ENCODE peak calls at places on chromosomes 12 and 14, in seven cellular contexts. J is B cell, H is A549, O is neural crest cell, R is WTC11, X is mesothelial cell of epicardium, S is MCF 10A. K is an unnamed sample.

GRCh38 chr12:131105736-131106356 is 152.1 kb downstream of the ADGRD1 start:
- DNase-seq in J (peak), H (no peak), O (no peak), R (peak), X (peak), S (no peak), K (no peak)

GRCh38 chr12:111211910-111212757 is 156.8 kb downstream of the PHETA1 start:
- DNase-seq in J (no peak), H (no peak), O (peak), R (peak), X (no peak), S (peak), K (peak)

GRCh38 chr12:57832966-57833365 is 13.6 kb downstream of the CTDSP2 start:
- DNase-seq in J (no peak), H (no peak), O (no peak), R (no peak), X (no peak), S (no peak), K (no peak)

GRCh38 chr12:104846056-104846762 is 111.9 kb downstream of the SLC41A2 start:
- DNase-seq in J (no peak), H (no peak), O (no peak), R (no peak), X (no peak), S (no peak), K (no peak)

GRCh38 chr12:6292606-6293005 is 17.9 kb upstream of the PLEKHG6 start:
- DNase-seq in J (no peak), H (peak), O (no peak), R (no peak), X (no peak), S (peak), K (no peak)

GRCh38 chr12:122356192-122356635 is 66.3 kb downstream of the CLIP1 start:
- DNase-seq in J (peak), H (peak), O (peak), R (peak), X (no peak), S (peak), K (peak)

GRCh38 chr14:104318558-104319488 is 180.4 kb downstream of the KIF26A start:
- DNase-seq in J (no peak), H (no peak), O (no peak), R (peak), X (no peak), S (no peak), K (no peak)

GRCh38 chr12:51726931-51727330 is 121.6 kb downstream of the FIGNL2 start:
- DNase-seq in J (no peak), H (no peak), O (no peak), R (no peak), X (no peak), S (no peak), K (no peak)

GRCh38 chr14:23286904-23287479 is 1.1 kb upstream of the HOMEZ start:
- DNase-seq in J (no peak), H (no peak), O (no peak), R (no peak), X (no peak), S (no peak), K (no peak)

GRCh38 chr12:26369588-26369987 is 174.2 kb downstream of the SSPN start:
- DNase-seq in J (no peak), H (peak), O (no peak), R (no peak), X (no peak), S (peak), K (no peak)

GRCh38 chr12:53220857-53221202 is 11.2 kb downstream of the RARG start:
- DNase-seq in J (peak), H (peak), O (peak), R (peak), X (peak), S (peak), K (peak)

GRCh38 chr14:72433511-72433910 is 460.4 kb downstream of the DPF3 start:
- DNase-seq in J (no peak), H (peak), O (no peak), R (no peak), X (no peak), S (peak), K (no peak)

DNA sequence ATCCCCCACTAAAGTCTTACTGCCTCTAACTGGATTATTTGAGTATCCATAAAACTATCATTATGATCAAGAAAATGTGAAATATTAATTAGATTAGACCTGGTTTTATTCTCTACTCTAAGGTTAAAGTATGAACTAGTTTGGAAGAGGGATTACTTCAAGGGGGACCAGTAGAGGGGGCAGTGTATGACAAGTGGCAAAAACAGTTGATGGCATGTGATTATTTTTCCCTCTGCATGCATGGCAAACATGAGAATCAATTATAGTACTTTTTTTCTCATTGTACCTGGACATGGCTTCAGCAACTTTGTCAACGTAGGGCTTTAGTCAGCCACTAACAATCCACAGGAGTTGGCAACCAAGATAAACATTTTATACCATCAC is 145.0 kb upstream of the SLC38A2 start:
- DNase-seq in J (no peak), H (no peak), O (no peak), R (no peak), X (no peak), S (no peak), K (no peak)
- TF ChIP-seq CTCF in J (no peak), H (no peak), O (no peak), R (no peak), X (no peak), S (no peak), K (peak)

GRCh38 chr12:132379576-132379975 is 50.2 kb upstream of the GALNT9 start:
- DNase-seq in J (no peak), H (no peak), O (no peak), R (no peak), X (no peak), S (no peak), K (no peak)
- TF ChIP-seq CTCF in J (no peak), H (no peak), O (no peak), R (no peak), X (no peak), S (no peak), K (no peak)

GRCh38 chr14:21846227-21846885 is 172.7 kb upstream of the OR4E1 start:
- DNase-seq in J (peak), H (peak), O (peak), R (peak), X (no peak), S (peak), K (peak)

DNA sequence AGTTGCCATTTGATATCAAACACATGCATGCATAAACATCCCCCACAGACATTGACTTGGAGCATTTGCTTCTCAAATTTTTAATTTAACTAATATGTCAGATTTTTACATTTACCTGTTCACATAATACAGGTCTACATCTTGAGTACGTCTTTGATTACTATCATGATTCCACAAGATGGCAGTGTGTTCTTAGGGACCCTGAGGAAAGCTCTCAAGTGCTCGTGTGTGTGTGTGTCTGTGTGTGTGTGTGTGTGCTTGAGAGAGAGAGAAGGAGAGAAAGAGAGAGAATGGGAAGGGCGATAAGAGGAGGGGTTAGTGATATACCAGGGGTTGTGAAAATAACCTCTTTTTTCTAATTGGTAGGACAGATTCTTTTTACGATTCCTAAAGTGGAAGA is 167.1 kb upstream of the OR4E1 start:
- DNase-seq in J (no peak), H (peak), O (no peak), R (no peak), X (no peak), S (peak), K (no peak)
- TF ChIP-seq CTCF in J (no peak), H (no peak), O (no peak), R (no peak), X (no peak), S (peak), K (no peak)

DNA sequence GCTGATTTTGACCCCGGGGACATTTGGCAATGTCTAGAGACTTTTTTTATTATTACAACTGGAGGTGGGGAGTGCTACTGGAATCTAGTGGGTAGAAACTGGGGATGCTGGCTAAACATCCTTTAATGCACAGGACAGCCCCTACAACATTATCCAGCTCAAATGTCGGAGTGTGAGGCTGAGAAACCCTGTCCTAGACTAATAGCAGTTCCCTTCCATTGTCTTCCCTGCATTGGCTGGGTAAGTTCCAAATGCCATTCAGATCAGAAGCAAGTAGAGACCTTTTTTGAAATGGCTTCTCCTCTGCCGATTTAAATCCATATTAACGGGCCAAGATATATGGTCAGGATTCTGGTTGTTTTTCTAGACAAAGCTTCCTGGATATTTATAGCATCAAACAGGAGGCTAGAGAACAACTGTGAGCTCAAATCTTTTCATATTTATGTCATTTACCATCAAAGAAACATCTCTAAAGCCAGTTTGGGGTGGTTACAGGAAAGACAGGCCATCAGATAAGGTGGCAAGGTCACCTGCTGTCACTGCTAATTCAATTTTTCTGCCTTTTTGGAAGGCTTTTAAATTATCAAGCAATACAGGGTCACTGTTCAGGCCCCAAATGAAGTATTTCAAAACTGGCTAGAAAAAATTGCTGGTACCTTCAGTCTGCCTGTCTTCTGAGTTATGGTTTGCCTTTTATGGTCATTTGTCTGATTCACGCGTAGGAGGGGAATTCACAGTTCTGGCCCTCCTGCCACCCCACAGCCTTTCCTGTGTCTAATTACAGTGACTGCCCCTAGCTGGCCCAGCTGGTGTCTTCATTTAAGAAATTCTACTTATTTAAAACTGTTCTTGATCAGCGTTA is 20.1 kb upstream of the AKAP5 start:
- DNase-seq in J (peak), H (peak), O (no peak), R (no peak), X (no peak), S (peak), K (peak)
- TF ChIP-seq CTCF in J (no peak), H (no peak), O (no peak), R (no peak), X (no peak), S (no peak), K (no peak)

GRCh38 chr14:21103165-21103709 is 2.4 kb downstream of the TMEM253 start:
- DNase-seq in J (no peak), H (no peak), O (no peak), R (no peak), X (no peak), S (no peak), K (no peak)
- TF ChIP-seq CTCF in J (no peak), H (no peak), O (peak), R (no peak), X (no peak), S (no peak), K (no peak)

DNA sequence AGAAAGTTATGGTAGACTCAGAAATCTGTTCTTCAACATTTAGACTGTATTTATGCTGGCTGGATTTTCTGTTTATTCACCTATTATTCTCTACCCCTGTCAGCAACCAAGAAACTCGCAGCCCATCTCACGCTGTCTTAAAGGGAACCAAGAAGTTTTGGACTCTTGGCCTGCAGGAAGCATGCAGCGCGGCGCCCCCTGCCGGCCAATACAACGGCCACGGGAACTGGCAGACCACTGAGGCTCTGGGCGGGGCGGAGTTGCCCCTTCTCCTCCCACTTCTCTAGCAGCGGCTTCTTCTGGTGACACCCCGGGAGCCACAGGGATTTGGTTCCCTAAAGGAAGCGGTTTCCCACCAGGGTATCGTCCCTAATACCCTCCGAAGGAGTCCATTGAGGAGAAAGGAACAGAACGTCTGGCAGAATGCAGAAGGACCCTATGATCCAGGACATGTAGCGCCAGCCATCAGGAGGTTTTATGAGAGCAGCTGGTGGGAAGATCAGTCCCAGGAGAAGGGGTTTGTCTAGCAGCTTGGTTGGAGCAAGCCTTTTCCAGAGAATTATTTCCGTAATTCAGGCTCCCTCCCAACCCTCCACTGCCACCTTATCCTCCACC is 21.0 kb upstream of the RNASE2 start:
- DNase-seq in J (peak), H (peak), O (peak), R (peak), X (no peak), S (peak), K (peak)
- TF ChIP-seq CTCF in J (peak), H (peak), O (peak), R (peak), X (peak), S (peak), K (peak)

K was measured in GM13977.